ENCODE peak calls at places on chromosome 12, in nine cellular contexts. H is T-helper 9 cell; Q is activated CD8-positive, alpha-beta memory T cell treated with anti-CD3 and anti-CD28 coated beads for 48 hours; R is naive B cell; K is Karpas-422; L is stimulated activated CD4-positive, alpha-beta T cell treated with anti-CD3 and anti-CD28 coated beads, Interleukin-1b, Interleukin-23, amount 100 ng/mL, for 48 hours; P is HT1080; O is B cell; F is SHP77. N is an unnamed sample.
A peak's percentile ranks its signal among the peaks of the same experiment; 100 is the strongest.

GRCh38 chr12:19967486-19967885 is 400.9 kb upstream of the PDE3A start:
- DNase-seq in H (no peak), Q (no peak), R (no peak), K (no peak), L (no peak), P (peak; percentile 81), O (no peak), F (peak; percentile 42), N (peak; percentile 91)

GRCh38 chr12:132003846-132004245 is 54.1 kb downstream of the EP400 start:
- DNase-seq in H (no peak), Q (no peak), R (no peak), K (no peak), L (no peak), P (peak; percentile 44), O (no peak), F (no peak), N (peak; percentile 74)

GRCh38 chr12:45329702-45330101 is 113.8 kb downstream of the ANO6 start:
- DNase-seq in H (no peak), Q (no peak), R (no peak), K (no peak), L (no peak), P (no peak), O (no peak), F (no peak), N (no peak)

GRCh38 chr12:130613831-130614230 is 102.3 kb downstream of the RIMBP2 start:
- DNase-seq in H (no peak), Q (no peak), R (no peak), K (no peak), L (no peak), P (no peak), O (no peak), F (no peak), N (no peak)

GRCh38 chr12:129693731-129694130 is 210.1 kb downstream of the TMEM132D start:
- DNase-seq in H (no peak), Q (no peak), R (no peak), K (no peak), L (no peak), P (peak; percentile 92), O (no peak), F (no peak), N (no peak)

GRCh38 chr12:12333407-12333831 is 16.6 kb downstream of the MANSC1 start:
- DNase-seq in H (no peak), Q (no peak), R (no peak), K (no peak), L (no peak), P (no peak), O (no peak), F (peak; percentile 81), N (peak; percentile 84)

GRCh38 chr12:89080797-89081470 is 271.4 kb downstream of the DUSP6 start:
- DNase-seq in H (no peak), Q (no peak), R (no peak), K (no peak), L (no peak), P (peak; percentile 57), O (no peak), F (no peak), N (no peak)

GRCh38 chr12:117273091-117273490 is 82.8 kb upstream of the FBXO21 start:
- DNase-seq in H (no peak), Q (no peak), R (no peak), K (no peak), L (no peak), P (no peak), O (no peak), F (no peak), N (no peak)

GRCh38 chr12:52063986-52064649 is 5.7 kb upstream of the ATG101 start:
- DNase-seq in H (no peak), Q (no peak), R (no peak), K (no peak), L (no peak), P (peak; percentile 69), O (no peak), F (peak; percentile 72), N (peak; percentile 86)

GRCh38 chr12:79358716-79359341 is 331.9 kb downstream of the PAWR start:
- DNase-seq in H (no peak), Q (no peak), R (no peak), K (no peak), L (no peak), P (peak; percentile 7), O (no peak), F (no peak), N (no peak)

GRCh38 chr12:25950329-25951115 is 8.0 kb upstream of the RASSF8 start:
- DNase-seq in H (no peak), Q (no peak), R (no peak), K (no peak), L (no peak), P (peak; percentile 61), O (no peak), F (no peak), N (no peak)

GRCh38 chr12:54689034-54689372 is 40.8 kb upstream of the DCD start:
- DNase-seq in H (no peak), Q (no peak), R (no peak), K (no peak), L (no peak), P (no peak), O (no peak), F (no peak), N (no peak)

GRCh38 chr12:60266381-60266852 is 670.6 kb downstream of the SLC16A7 start:
- DNase-seq in H (no peak), Q (no peak), R (no peak), K (no peak), L (no peak), P (peak; percentile 77), O (no peak), F (peak; percentile 15), N (peak; percentile 53)

GRCh38 chr12:112607427-112607826 is 184.1 kb upstream of the RPH3A start:
- DNase-seq in H (no peak), Q (no peak), R (no peak), K (no peak), L (no peak), P (no peak), O (no peak), F (no peak), N (no peak)

GRCh38 chr12:69583203-69583602 is 2.1 kb upstream of the CCT2 start:
- DNase-seq in H (no peak), Q (no peak), R (no peak), K (peak; percentile 56), L (no peak), P (peak; percentile 23), O (no peak), F (peak; percentile 7), N (no peak)

GRCh38 chr12:127284870-127285431 is 982.0 kb upstream of the TMEM132C start:
- DNase-seq in H (no peak), Q (no peak), R (no peak), K (no peak), L (no peak), P (peak; percentile 96), O (no peak), F (no peak), N (no peak)

GRCh38 chr12:2775431-2775830 is 19.3 kb upstream of the FKBP4 start:
- DNase-seq in H (no peak), Q (no peak), R (no peak), K (no peak), L (no peak), P (no peak), O (no peak), F (no peak), N (no peak)

GRCh38 chr12:46933947-46934346 is 108.2 kb upstream of the SLC38A4 start:
- DNase-seq in H (no peak), Q (no peak), R (no peak), K (peak; percentile 59), L (no peak), P (peak; percentile 52), O (no peak), F (peak; percentile 35), N (peak; percentile 65)

GRCh38 chr12:68749861-68750260 is 3.9 kb downstream of the SLC35E3 start:
- DNase-seq in H (no peak), Q (no peak), R (no peak), K (no peak), L (no peak), P (no peak), O (no peak), F (no peak), N (no peak)

GRCh38 chr12:78121969-78122610 is 291.4 kb downstream of the NAV3 start:
- DNase-seq in H (no peak), Q (no peak), R (no peak), K (no peak), L (no peak), P (no peak), O (no peak), F (no peak), N (no peak)

GRCh38 chr12:19151298-19151697 is 21.8 kb downstream of the PLEKHA5 start:
- DNase-seq in H (no peak), Q (no peak), R (no peak), K (no peak), L (no peak), P (peak; percentile 43), O (no peak), F (no peak), N (no peak)

GRCh38 chr12:58502857-58503256 is 417.4 kb downstream of the LRIG3 start:
- DNase-seq in H (no peak), Q (no peak), R (no peak), K (no peak), L (no peak), P (no peak), O (no peak), F (no peak), N (no peak)

GRCh38 chr12:59096246-59096645 is 175.9 kb upstream of the LRIG3 start:
- DNase-seq in H (no peak), Q (no peak), R (no peak), K (no peak), L (no peak), P (no peak), O (no peak), F (no peak), N (no peak)

GRCh38 chr12:49037947-49038237 is 19.3 kb upstream of the PRKAG1 start:
- DNase-seq in H (no peak), Q (no peak), R (no peak), K (no peak), L (no peak), P (no peak), O (no peak), F (no peak), N (no peak)

GRCh38 chr12:41907036-41907435 is 237.6 kb downstream of the GXYLT1 start:
- DNase-seq in H (no peak), Q (no peak), R (no peak), K (no peak), L (no peak), P (no peak), O (no peak), F (no peak), N (no peak)

GRCh38 chr12:79121486-79121885 is 256.9 kb downstream of the SYT1 start:
- DNase-seq in H (no peak), Q (no peak), R (no peak), K (peak; percentile 57), L (no peak), P (no peak), O (no peak), F (no peak), N (no peak)

N was measured in dermis microvascular lymphatic vessel endothelial cell.